ENCODE peak calls at places on chromosomes 11 and 22, in four cellular contexts. G is IMR-90, B is mesenchymal stem cell, R is H1. J is an unnamed sample.

GRCh38 chr22:25759825-25760231 is 17.8 kb downstream of the MYO18B start:
- DNase-seq in G (peak), B (peak), R (no peak), J (peak)

GRCh38 chr22:33465554-33465953 is 407.4 kb upstream of the SYN3 start:
- DNase-seq in R (no peak), G (no peak), B (no peak), J (no peak)

GRCh38 chr22:30209642-30210041 is 36.9 kb downstream of the LIF start:
- DNase-seq in G (no peak), R (no peak), B (no peak), J (no peak)

GRCh38 chr11:76448506-76448905 is 3.7 kb downstream of the EMSY start:
- DNase-seq in G (no peak), B (no peak), R (no peak), J (no peak)

GRCh38 chr11:44104472-44105294 is 9.2 kb downstream of the EXT2 start:
- DNase-seq in R (no peak), G (no peak), B (no peak), J (no peak)

GRCh38 chr11:126725043-126725442 is 275.5 kb downstream of the KIRREL3 start:
- DNase-seq in B (no peak), R (no peak), G (no peak), J (no peak)

GRCh38 chr11:1196516-1197391 is 26.1 kb upstream of the MUC5B start:
- DNase-seq in G (no peak), R (no peak), B (no peak), J (no peak)

GRCh38 chr11:68998390-68998911 is 14.6 kb downstream of the MRGPRF start:
- DNase-seq in G (peak), R (no peak), B (peak), J (no peak)

GRCh38 chr11:108589136-108589535 is 4.4 kb downstream of the EXPH5 start:
- DNase-seq in B (no peak), G (no peak), R (no peak), J (no peak)

GRCh38 chr22:30001459-30001858 is 78.8 kb upstream of the HORMAD2 start:
- DNase-seq in B (no peak), R (no peak), G (no peak), J (no peak)

GRCh38 chr22:44680481-44680894 is 21.5 kb upstream of the PRR5 start:
- DNase-seq in G (no peak), R (no peak), B (no peak), J (no peak)

DNA sequence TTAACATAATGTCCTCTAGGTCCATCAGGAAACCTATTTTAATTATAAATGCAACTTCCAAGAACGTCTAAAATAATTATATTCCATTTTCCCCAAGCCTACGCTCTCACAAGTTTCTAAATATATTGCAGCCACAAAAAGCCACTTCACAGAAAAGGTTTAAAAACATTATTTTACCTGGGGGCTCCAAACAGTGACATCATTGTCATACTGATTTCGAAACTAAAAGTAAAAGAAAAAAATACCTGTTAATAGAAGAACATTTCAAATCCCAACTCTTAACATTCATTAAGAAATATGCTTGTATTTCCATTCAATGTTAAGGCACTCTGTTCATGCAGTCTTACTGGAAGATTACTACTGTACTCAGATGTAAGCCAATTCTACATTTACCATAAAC is 1.4 kb downstream of the PSMA1 start:
- DNase-seq in R (no peak), G (no peak), B (no peak), J (no peak)
- H3K4me3 ChIP-seq in R (peak), G (peak), B (no peak), J (no peak)

GRCh38 chr22:39241632-39242388 is 3.0 kb downstream of the PDGFB start:
- DNase-seq in B (no peak), R (no peak), G (no peak), J (peak)
- H2AFZ ChIP-seq in B (no peak), R (no peak), G (peak), J (peak)

GRCh38 chr11:15526859-15527450 is 412.2 kb downstream of the INSC start:
- DNase-seq in R (no peak), B (no peak), G (no peak), J (no peak)

GRCh38 chr11:15525582-15525981 is 410.9 kb downstream of the INSC start:
- DNase-seq in B (no peak), G (no peak), R (no peak), J (no peak)

GRCh38 chr11:15519911-15520310 is 405.2 kb downstream of the INSC start:
- DNase-seq in B (no peak), G (no peak), R (no peak), J (no peak)

GRCh38 chr11:15526032-15526431 is 411.3 kb downstream of the INSC start:
- DNase-seq in R (no peak), B (no peak), G (no peak), J (no peak)

DNA sequence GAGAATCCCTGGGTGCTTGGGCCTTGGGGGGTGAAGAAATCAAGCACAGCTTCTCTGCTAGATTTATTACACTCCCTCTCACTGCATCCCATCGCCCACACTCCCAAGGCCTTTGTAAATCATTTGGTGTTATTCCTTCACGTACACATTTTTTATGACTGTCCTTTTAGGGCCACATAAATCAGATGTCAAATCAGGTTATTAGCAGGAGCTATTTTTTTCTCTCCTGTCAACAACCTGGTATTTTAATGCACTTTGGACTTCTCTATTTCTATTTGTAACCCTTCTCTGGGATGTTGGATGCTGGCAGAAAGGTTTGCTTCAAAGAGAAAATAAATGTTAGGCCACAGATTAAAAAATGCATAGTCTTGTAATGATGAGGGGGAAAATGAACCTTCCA is 408.9 kb downstream of the INSC start:
- DNase-seq in R (no peak), G (no peak), B (no peak), J (no peak)
- H3K14ac ChIP-seq in R (no peak), G (no peak), B (no peak), J (no peak)

GRCh38 chr11:78415338-78415737 is 2.3 kb downstream of the GAB2 start:
- DNase-seq in G (no peak), B (no peak), R (no peak), J (no peak)
- H3K4me3 ChIP-seq in G (no peak), B (no peak), R (no peak), J (no peak)

DNA sequence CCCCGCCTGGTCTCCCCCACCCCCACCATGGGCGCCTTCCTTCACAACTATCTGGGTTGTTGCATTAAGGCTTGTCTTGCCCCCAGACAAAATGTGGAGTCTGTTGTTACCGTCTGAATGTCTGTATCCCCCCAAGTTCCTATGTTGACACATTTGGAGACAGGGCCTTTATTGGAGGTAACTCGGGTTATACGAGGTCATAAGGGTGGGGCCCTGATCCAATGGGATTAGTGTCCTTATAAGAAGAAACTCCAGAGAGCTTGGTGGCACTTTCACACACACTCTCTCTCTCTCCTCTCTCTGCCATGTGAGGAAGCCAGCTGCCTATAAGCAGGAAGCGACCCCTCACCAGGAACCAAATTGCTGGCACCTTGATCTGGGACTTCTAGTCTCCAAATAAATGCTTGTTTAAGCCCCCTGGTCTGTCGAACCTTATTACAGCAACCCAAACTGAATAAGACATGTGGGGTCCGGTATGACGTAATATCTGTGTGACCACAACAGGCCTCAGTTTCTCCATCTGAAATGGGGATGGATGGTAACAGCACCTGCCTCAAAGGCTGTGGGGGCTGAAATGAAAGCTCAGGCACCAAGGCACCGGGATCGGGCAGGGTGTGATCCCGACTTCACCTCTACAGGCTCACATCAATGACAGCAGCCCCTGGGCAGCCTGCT is 222.3 kb downstream of the CTTN start:
- DNase-seq in R (no peak), B (no peak), G (no peak), J (no peak)
- H2AFZ ChIP-seq in R (no peak), B (no peak), G (no peak), J (no peak)

GRCh38 chr22:38202437-38203089 is 769 bp downstream of the MAFF start:
- DNase-seq in G (peak), R (peak), B (peak), J (no peak)

GRCh38 chr22:38199826-38200559 is 1.8 kb upstream of the MAFF start:
- DNase-seq in R (no peak), G (no peak), B (no peak), J (no peak)

GRCh38 chr22:38203090-38203810 is 1.5 kb downstream of the MAFF start:
- DNase-seq in B (peak), G (peak), R (peak), J (peak)

GRCh38 chr22:38201371-38201717 is 450 bp upstream of the MAFF start:
- DNase-seq in R (no peak), G (no peak), B (no peak), J (no peak)

DNA sequence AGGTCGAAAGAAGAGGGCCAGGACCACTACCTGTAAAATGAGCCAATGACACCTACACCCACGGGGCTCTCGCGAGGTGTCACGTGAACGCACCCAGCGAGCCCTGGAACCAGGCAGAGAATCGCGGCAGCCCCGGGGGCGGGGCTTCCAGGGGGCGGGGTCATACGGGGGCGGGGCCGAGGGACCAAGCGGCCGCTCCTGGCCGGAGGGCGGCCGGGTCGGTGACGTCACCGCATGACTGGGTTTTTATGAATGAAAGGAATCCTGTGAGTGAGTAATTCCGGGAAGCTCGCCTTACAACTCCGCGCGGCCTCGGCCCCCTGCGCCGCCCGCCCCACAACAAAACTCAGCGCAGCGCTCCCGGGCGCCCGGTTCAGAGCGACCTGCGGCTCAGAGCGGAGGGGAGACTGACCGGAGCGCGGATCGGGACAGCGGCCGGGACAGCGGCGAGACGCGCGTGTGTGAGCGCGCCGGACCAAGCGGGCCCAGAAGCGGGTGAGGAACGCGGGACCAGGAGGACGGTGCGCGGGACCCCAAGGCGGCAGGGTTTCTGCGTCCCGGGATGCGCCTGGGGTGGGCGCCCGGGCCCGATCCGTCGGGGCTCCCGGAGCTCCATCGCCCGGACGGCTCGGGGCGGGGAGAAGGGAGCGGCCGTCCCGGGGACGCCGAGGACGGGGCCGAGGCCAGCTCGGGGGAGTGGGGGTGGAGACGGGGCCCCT is at the start of gene MAFF:
- DNase-seq in G (peak), R (peak), B (peak), J (peak)
- H3K14ac ChIP-seq in G (peak), R (peak), B (no peak), J (peak)

GRCh38 chr11:17633987-17634775 is 85.2 kb upstream of the MYOD1 start:
- DNase-seq in G (no peak), B (no peak), R (no peak), J (no peak)

GRCh38 chr11:17630936-17631335 is 83.9 kb downstream of the OTOG start:
- DNase-seq in B (no peak), G (no peak), R (no peak), J (no peak)

GRCh38 chr11:17631702-17632365 is 84.8 kb downstream of the OTOG start:
- DNase-seq in B (no peak), R (no peak), G (no peak), J (no peak)

GRCh38 chr11:17633279-17633986 is 85.9 kb upstream of the MYOD1 start:
- DNase-seq in G (no peak), R (no peak), B (no peak), J (no peak)

DNA sequence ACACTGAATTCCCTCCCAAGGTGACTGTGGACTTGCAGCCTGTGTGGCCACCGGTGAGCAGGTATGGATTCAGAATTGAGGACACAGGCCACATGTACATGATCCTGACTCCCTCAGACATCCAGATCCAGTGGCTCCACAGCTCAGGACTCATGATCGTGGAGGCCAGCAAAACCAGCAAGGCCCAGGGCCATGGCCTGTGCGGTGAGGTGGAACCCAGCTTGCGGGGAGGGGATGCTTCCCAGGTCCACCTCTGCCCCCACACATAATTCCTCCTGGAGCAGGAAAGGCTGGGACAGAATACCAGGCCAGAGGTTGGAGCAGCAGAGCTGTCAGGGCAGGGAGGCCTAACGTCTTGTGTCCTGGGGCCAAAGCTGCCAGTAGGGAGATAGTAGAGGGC is 82.1 kb downstream of the OTOG start:
- DNase-seq in G (no peak), B (no peak), R (no peak), J (no peak)
- H3K4me3 ChIP-seq in G (no peak), B (no peak), R (no peak), J (peak)

GRCh38 chr11:119319702-119320592 is 3.0 kb upstream of the MCAM start:
- DNase-seq in R (no peak), G (no peak), B (no peak), J (no peak)

GRCh38 chr11:119320593-119321524 is 3.9 kb upstream of the MCAM start:
- DNase-seq in B (peak), R (peak), G (peak), J (no peak)

GRCh38 chr11:119318240-119319135 is 1.6 kb upstream of the MCAM start:
- DNase-seq in G (peak), R (no peak), B (peak), J (peak)

GRCh38 chr11:119317592-119318239 is 786 bp upstream of the MCAM start:
- DNase-seq in G (no peak), R (no peak), B (no peak), J (peak)

DNA sequence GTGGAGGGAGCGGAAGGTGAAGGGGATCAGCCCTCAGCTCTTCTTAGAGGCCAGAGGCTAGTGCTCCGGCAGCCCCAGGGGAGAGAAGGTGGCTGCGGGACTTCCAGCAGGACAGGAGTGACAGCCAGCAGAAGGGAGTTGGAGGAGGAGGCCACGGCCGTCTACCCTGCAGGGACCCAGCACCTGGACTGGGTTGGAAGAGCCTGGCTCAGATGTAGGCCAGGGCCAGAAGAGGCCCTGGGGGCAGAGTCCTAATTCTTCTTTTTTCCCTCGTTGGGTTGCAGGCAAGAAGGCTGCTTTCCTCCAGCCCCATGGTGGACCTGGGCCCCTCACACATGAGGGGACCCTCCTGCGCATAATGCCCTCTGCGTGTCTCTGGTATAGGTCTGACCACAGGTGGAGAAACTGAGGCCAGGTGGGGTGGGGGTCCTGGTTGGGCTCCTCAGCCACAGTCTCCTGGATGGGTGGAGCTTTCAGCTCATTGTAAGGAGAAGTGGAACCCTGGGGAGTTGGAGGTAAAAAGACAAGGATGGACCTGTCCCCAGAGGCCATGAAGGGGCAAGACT is 2.3 kb upstream of the MCAM start:
- DNase-seq in R (no peak), B (no peak), G (no peak), J (no peak)
- H2AFZ ChIP-seq in R (no peak), B (no peak), G (peak), J (peak)

J was measured in trophoblast cell.